ENCODE peak calls at places on chromosomes 7 and 10, in eight cellular contexts. E is NAMALWA, C is left colon, P is upper lobe of right lung, I is M059J, A is chondrocyte, S is GDM1, T is T-helper 9 cell. F is an unnamed sample.

GRCh38 chr10:100788027-100788900 is 42.9 kb downstream of the PAX2 start:
- DNase-seq in E (no peak), C (no peak), P (peak), I (no peak), A (no peak), S (no peak), T (no peak), F (no peak)

GRCh38 chr10:68171539-68172080 is 60.3 kb downstream of the ATOH7 start:
- DNase-seq in E (no peak), C (no peak), P (no peak), I (no peak), A (no peak), S (no peak), T (no peak), F (no peak)

GRCh38 chr7:28988818-28989595 is 30.9 kb upstream of the TRIL start:
- DNase-seq in E (no peak), C (no peak), P (no peak), I (peak), A (no peak), S (no peak), T (no peak), F (peak)

GRCh38 chr10:79360499-79361342 is 13.5 kb downstream of the PPIF start:
- DNase-seq in E (no peak), C (no peak), P (no peak), I (no peak), A (peak), S (no peak), T (no peak), F (no peak)

GRCh38 chr10:87500646-87501048 is 4.0 kb upstream of the MINPP1 start:
- DNase-seq in E (no peak), C (no peak), P (no peak), I (no peak), A (no peak), S (no peak), T (no peak), F (no peak)

GRCh38 chr7:128459394-128459878 is 3.8 kb downstream of the HILPDA start:
- DNase-seq in E (peak), C (peak), P (no peak), I (peak), A (no peak), S (peak), T (peak), F (peak)

GRCh38 chr10:115092555-115093285 is 445 bp upstream of the ATRNL1 start:
- DNase-seq in E (peak), C (peak), P (peak), I (peak), A (no peak), S (no peak), T (no peak), F (no peak)

GRCh38 chr10:80260295-80261243 is 28.9 kb downstream of the MAT1A start:
- DNase-seq in E (peak), C (no peak), P (no peak), I (peak), A (no peak), S (no peak), T (peak), F (no peak)

GRCh38 chr10:128316925-128317324 is 190.7 kb upstream of the MKI67 start:
- DNase-seq in E (no peak), C (no peak), P (no peak), I (no peak), A (no peak), S (no peak), T (no peak), F (no peak)

F was measured in HFF-Myc.